ENCODE peak calls at places on chromosomes 5 and 9, in ten cellular contexts. K is A549, H is gastrocnemius medialis, A is ovary, D is lower leg skin, I is heart left ventricle, E is HCT116, L is suprapubic skin, X is erythroblast, R is endothelial cell of umbilical vein. T is an unnamed sample.

GRCh38 chr5:68313336-68313735 is 97.8 kb downstream of the PIK3R1 start:
- DNase-seq in K (no peak), H (no peak), A (no peak), D (no peak), I (no peak), E (no peak), L (no peak), X (no peak), R (no peak), T (no peak)

GRCh38 chr9:121889990-121890563 is 203.0 kb downstream of the TTLL11 start:
- DNase-seq in K (no peak), H (no peak), A (no peak), D (peak), I (peak), E (no peak), L (no peak), X (no peak), R (no peak), T (peak)

GRCh38 chr5:76855961-76856360 is 6.1 kb downstream of the S100Z start:
- DNase-seq in K (no peak), H (peak), A (no peak), D (no peak), I (peak), E (no peak), L (no peak), X (no peak), R (peak), T (no peak)

GRCh38 chr5:78005021-78005785 is 229.1 kb upstream of the TBCA start:
- DNase-seq in K (no peak), H (no peak), A (no peak), D (no peak), I (no peak), E (no peak), L (no peak), X (no peak), R (peak), T (no peak)

GRCh38 chr9:118829334-118829733 is 539.9 kb downstream of the BRINP1 start:
- DNase-seq in K (no peak), H (no peak), A (no peak), D (no peak), I (no peak), E (no peak), L (no peak), X (no peak), R (no peak), T (no peak)

GRCh38 chr9:129500166-129500862 is 120.6 kb downstream of the C9orf50 start:
- DNase-seq in K (no peak), H (no peak), A (peak), D (no peak), I (no peak), E (no peak), L (peak), X (no peak), R (no peak), T (no peak)

GRCh38 chr5:10602031-10602806 is 38.3 kb downstream of the ANKRD33B start:
- DNase-seq in K (no peak), H (peak), A (no peak), D (peak), I (peak), E (no peak), L (no peak), X (peak), R (no peak), T (no peak)

GRCh38 chr9:121183666-121184423 is 17.8 kb downstream of the RAB14 start:
- DNase-seq in K (no peak), H (no peak), A (no peak), D (no peak), I (no peak), E (no peak), L (no peak), X (no peak), R (no peak), T (no peak)

GRCh38 chr9:123978981-123979380 is 32.6 kb upstream of the LHX2 start:
- DNase-seq in K (no peak), H (no peak), A (no peak), D (no peak), I (no peak), E (no peak), L (no peak), X (no peak), R (no peak), T (no peak)

GRCh38 chr5:65925094-65925600 is 1.2 kb upstream of the ERBIN start:
- DNase-seq in K (peak), H (peak), A (peak), D (peak), I (peak), E (no peak), L (peak), X (peak), R (peak), T (peak)

GRCh38 chr5:173625686-173626500 is 9.4 kb upstream of the BOD1 start:
- DNase-seq in K (no peak), H (peak), A (no peak), D (no peak), I (peak), E (no peak), L (no peak), X (peak), R (no peak), T (no peak)

GRCh38 chr9:125604189-125604588 is 102.8 kb downstream of the MAPKAP1 start:
- DNase-seq in K (no peak), H (no peak), A (no peak), D (no peak), I (no peak), E (no peak), L (no peak), X (no peak), R (no peak), T (no peak)

GRCh38 chr9:99105152-99106043 is 485 bp downstream of the TGFBR1 start:
- DNase-seq in K (peak), H (peak), A (peak), D (peak), I (peak), E (no peak), L (peak), X (peak), R (peak), T (peak)

GRCh38 chr9:93255994-93256877 is 72.3 kb downstream of the WNK2 start:
- DNase-seq in K (no peak), H (peak), A (peak), D (peak), I (no peak), E (no peak), L (peak), X (no peak), R (no peak), T (no peak)

GRCh38 chr5:87755378-87755777 is 342.6 kb upstream of the CCNH start:
- DNase-seq in K (no peak), H (no peak), A (no peak), D (no peak), I (no peak), E (no peak), L (no peak), X (no peak), R (no peak), T (no peak)

GRCh38 chr5:126070481-126070880 is 352.7 kb upstream of the GRAMD2B start:
- DNase-seq in K (no peak), H (no peak), A (no peak), D (no peak), I (no peak), E (no peak), L (no peak), X (no peak), R (no peak), T (no peak)

GRCh38 chr9:69131682-69132081 is 42.4 kb upstream of the TJP2 start:
- DNase-seq in K (no peak), H (peak), A (peak), D (no peak), I (no peak), E (no peak), L (no peak), X (no peak), R (peak), T (peak)

GRCh38 chr5:163696270-163696887 is 191.0 kb downstream of the MAT2B start:
- DNase-seq in K (peak), H (no peak), A (no peak), D (no peak), I (no peak), E (peak), L (no peak), X (peak), R (peak), T (peak)

GRCh38 chr5:57408714-57409113 is 73.9 kb downstream of the ACTBL2 start:
- DNase-seq in K (no peak), H (no peak), A (no peak), D (no peak), I (no peak), E (no peak), L (no peak), X (no peak), R (peak), T (no peak)

DNA sequence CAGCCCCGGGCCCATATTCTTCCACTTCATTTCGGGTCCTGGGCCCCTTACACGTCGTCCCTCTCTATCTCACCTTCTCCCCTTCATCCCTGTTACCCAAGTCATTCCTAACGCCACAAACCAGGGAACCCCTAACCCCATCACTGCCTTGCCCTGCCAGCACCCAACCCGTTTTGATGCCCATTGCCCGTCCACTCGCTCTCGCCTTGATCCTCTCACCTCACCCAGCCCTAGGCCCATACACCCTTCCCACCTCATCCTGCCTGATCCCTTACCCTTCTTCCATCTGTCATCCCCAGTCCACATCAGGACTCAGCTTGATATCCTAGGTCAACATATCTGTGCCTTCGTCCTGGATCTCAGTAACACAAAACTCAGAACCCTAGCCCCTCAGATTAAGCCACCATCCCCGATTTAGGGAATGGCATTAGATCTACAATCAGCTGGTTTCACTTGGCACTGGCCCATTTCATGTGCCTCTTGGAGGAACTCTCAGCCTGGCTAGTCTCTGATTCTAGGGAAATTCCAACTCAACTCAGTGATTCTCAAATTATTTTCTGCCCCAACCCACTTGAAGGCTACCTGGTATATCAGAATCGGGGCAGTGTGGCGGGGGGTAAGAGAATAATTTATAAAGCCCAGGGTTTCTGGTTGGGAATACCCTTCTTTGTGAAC is 499 bp downstream of the CHMP5 start:
- DNase-seq in K (no peak), H (no peak), A (no peak), D (no peak), I (no peak), E (no peak), L (no peak), X (no peak), R (no peak), T (no peak)
- TF ChIP-seq POLR2A in K (no peak), H (no peak), A (no peak), D (no peak), I (no peak), E (no peak), L (no peak), X (no peak), R (no peak), T (no peak)

GRCh38 chr5:39369123-39369815 is 5.0 kb upstream of the C9 start:
- DNase-seq in K (no peak), H (no peak), A (no peak), D (no peak), I (no peak), E (no peak), L (no peak), X (no peak), R (no peak), T (no peak)

GRCh38 chr5:39370555-39371366 is 6.5 kb upstream of the C9 start:
- DNase-seq in K (no peak), H (no peak), A (no peak), D (no peak), I (no peak), E (no peak), L (no peak), X (peak), R (no peak), T (no peak)

GRCh38 chr5:39376293-39376714 is 12.0 kb upstream of the C9 start:
- DNase-seq in K (peak), H (no peak), A (peak), D (no peak), I (no peak), E (peak), L (no peak), X (peak), R (peak), T (peak)

GRCh38 chr5:39371367-39371635 is 7.0 kb upstream of the C9 start:
- DNase-seq in K (no peak), H (no peak), A (no peak), D (no peak), I (no peak), E (no peak), L (no peak), X (no peak), R (no peak), T (no peak)

GRCh38 chr5:39373797-39374196 is 9.5 kb upstream of the C9 start:
- DNase-seq in K (no peak), H (no peak), A (no peak), D (no peak), I (no peak), E (no peak), L (no peak), X (no peak), R (no peak), T (no peak)
- TF ChIP-seq POLR2A in K (no peak), H (no peak), A (no peak), D (no peak), I (no peak), E (no peak), L (no peak), X (no peak), R (no peak), T (no peak)

GRCh38 chr5:150503977-150504620 is 3.8 kb upstream of the NDST1 start:
- DNase-seq in K (no peak), H (peak), A (no peak), D (no peak), I (peak), E (no peak), L (no peak), X (peak), R (peak), T (no peak)

GRCh38 chr5:150502847-150503246 is 5.1 kb upstream of the NDST1 start:
- DNase-seq in K (no peak), H (no peak), A (no peak), D (no peak), I (no peak), E (no peak), L (no peak), X (no peak), R (no peak), T (no peak)

GRCh38 chr5:150502106-150502505 is 5.8 kb upstream of the NDST1 start:
- DNase-seq in K (no peak), H (no peak), A (no peak), D (no peak), I (no peak), E (no peak), L (no peak), X (no peak), R (no peak), T (no peak)

GRCh38 chr5:150505041-150505511 is 2.9 kb upstream of the NDST1 start:
- DNase-seq in K (no peak), H (peak), A (no peak), D (no peak), I (no peak), E (no peak), L (no peak), X (no peak), R (no peak), T (no peak)

DNA sequence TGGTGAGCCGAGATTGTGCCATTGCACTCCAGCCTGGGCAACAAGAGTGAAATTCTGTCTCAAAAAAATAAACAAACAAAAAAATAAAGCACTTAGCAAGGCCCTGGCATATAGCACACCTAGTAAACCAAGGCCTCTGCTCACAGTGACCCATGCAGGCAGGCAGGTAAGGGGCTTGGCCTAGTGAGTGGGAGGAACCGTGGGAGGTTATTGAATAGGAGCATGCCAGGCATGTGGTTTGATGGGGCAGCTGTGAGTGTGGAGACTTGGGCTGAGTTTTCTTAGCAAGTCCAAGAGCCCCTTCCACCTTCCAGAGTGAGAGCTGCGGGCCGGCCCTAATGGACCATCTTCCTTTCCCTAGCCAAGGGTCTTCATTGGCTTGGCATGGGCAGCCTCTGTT is 4.5 kb upstream of the NDST1 start:
- DNase-seq in K (no peak), H (no peak), A (no peak), D (no peak), I (no peak), E (no peak), L (no peak), X (no peak), R (no peak), T (no peak)
- TF ChIP-seq POLR2A in K (no peak), H (no peak), A (no peak), D (no peak), I (no peak), E (no peak), L (no peak), X (no peak), R (no peak), T (no peak)

DNA sequence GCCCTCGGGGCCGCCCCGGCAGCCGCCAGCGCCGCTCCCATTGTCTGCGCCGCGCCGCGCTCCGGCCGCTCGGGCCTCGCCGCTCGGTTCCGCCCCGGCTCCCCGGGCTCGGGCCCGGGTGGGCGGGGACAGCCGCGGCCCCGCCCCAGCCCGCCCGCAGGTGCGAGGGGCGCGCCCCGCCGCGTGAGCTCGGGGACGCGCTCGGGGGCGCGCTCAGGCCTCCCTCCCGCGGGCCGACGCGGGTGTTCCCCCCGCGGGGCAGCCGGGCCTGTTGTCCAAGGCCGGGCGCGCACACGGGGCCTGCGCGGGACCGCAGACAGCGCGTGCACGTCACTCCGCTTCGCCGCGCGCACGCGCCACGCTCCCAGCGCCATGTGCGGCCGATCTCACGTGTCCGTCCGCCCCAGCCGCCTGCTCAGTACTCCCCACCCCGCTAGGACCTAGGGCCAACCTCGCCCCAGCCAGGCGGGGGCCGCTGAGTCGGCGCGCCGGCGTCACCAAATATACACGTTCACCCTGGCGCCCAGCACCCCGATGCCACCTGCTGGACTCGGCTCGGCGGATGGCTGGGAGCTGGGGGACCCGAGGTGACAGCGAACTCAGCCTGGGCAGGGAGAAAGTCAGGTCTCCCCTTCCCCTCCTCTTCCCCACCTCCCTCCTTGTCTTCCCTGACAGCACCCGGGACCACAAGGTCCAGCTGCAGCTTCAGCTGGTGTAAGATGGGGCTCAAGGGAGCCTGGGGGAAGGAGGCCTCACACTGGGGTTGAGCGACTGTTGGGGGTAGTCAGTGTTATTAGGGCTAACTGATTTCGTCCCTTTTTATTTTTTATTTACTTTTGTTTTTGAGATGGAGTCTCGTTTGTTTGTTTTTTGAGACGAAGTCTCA is 14.3 kb downstream of the GBGT1 start:
- DNase-seq in K (peak), H (peak), A (peak), D (peak), I (peak), E (peak), L (peak), X (peak), R (peak), T (peak)
- TF ChIP-seq POLR2A in K (peak), H (peak), A (peak), D (no peak), I (no peak), E (peak), L (no peak), X (peak), R (peak), T (peak)

GRCh38 chr5:176647870-176648466 is 684 bp downstream of the TSPAN17 start:
- DNase-seq in K (no peak), H (no peak), A (peak), D (peak), I (peak), E (no peak), L (peak), X (peak), R (peak), T (peak)

GRCh38 chr5:176646707-176647029 is 616 bp upstream of the TSPAN17 start:
- DNase-seq in K (no peak), H (no peak), A (no peak), D (no peak), I (no peak), E (no peak), L (no peak), X (no peak), R (no peak), T (no peak)

GRCh38 chr5:176646049-176646706 is 1.1 kb upstream of the TSPAN17 start:
- DNase-seq in K (no peak), H (no peak), A (no peak), D (no peak), I (no peak), E (no peak), L (no peak), X (peak), R (no peak), T (peak)

GRCh38 chr5:176648467-176649194 is 1.3 kb downstream of the TSPAN17 start:
- DNase-seq in K (no peak), H (no peak), A (no peak), D (no peak), I (no peak), E (no peak), L (no peak), X (peak), R (no peak), T (no peak)

GRCh38 chr5:176647030-176647869 is at the start of gene TSPAN17:
- DNase-seq in K (peak), H (peak), A (peak), D (peak), I (peak), E (peak), L (peak), X (peak), R (peak), T (peak)
- TF ChIP-seq POLR2A in K (peak), H (peak), A (peak), D (no peak), I (peak), E (peak), L (no peak), X (peak), R (peak), T (peak)

GRCh38 chr5:74766887-74767578 is at the start of the genes GFM2 and NSA2:
- DNase-seq in K (peak), H (peak), A (peak), D (peak), I (peak), E (peak), L (peak), X (peak), R (peak), T (peak)
- TF ChIP-seq POLR2A in K (peak), H (peak), A (peak), D (no peak), I (no peak), E (peak), L (no peak), X (peak), R (peak), T (peak)

GRCh38 chr5:132181011-132181629 is 46.5 kb downstream of the P4HA2 start:
- DNase-seq in K (no peak), H (no peak), A (no peak), D (no peak), I (no peak), E (no peak), L (no peak), X (peak), R (no peak), T (no peak)
- TF ChIP-seq POLR2A in K (no peak), H (no peak), A (no peak), D (no peak), I (no peak), E (no peak), L (no peak), X (no peak), R (no peak), T (no peak)

GRCh38 chr5:91373600-91373999 is 9.5 kb downstream of the ARRDC3 start:
- DNase-seq in K (no peak), H (no peak), A (no peak), D (no peak), I (no peak), E (no peak), L (no peak), X (no peak), R (no peak), T (no peak)
- TF ChIP-seq POLR2A in K (no peak), H (no peak), A (no peak), D (no peak), I (no peak), E (no peak), L (no peak), X (no peak), R (no peak), T (no peak)

T was measured in H54.